ENCODE peak calls at places on chromosomes 11 and 22, in seven cellular contexts. P, D, M, X, T, L and Z are unnamed samples.

GRCh38 chr11:73361953-73362776 is 14.0 kb upstream of the RELT start:
- DNase-seq in T (no peak), L (no peak), X (no peak), M (no peak), D (no peak), P (no peak), Z (no peak)

GRCh38 chr11:74366576-74366975 is 31.7 kb downstream of the PGM2L1 start:
- DNase-seq in P (no peak), T (peak), L (peak), M (no peak), D (no peak), X (no peak), Z (no peak)

GRCh38 chr11:46159694-46160093 is 38.4 kb upstream of the PHF21A start:
- DNase-seq in T (no peak), L (no peak), M (no peak), D (no peak), P (no peak), X (no peak), Z (no peak)

GRCh38 chr11:80432051-80432450 is 991.2 kb upstream of the TENM4 start:
- DNase-seq in X (no peak), P (no peak), M (no peak), L (no peak), T (no peak), D (no peak), Z (no peak)

GRCh38 chr11:97201743-97202612 is 812.2 kb downstream of the JRKL start:
- DNase-seq in P (no peak), D (no peak), L (no peak), T (no peak), M (no peak), X (no peak), Z (peak)

GRCh38 chr22:25347752-25348102 is 128.3 kb downstream of the CRYBB2 start:
- DNase-seq in P (no peak), T (no peak), L (no peak), M (no peak), D (no peak), X (no peak), Z (no peak)

GRCh38 chr11:12867531-12867930 is 141.6 kb upstream of the RASSF10 start:
- DNase-seq in T (no peak), D (no peak), L (no peak), P (no peak), X (no peak), M (no peak), Z (no peak)

GRCh38 chr11:19735512-19735911 is 22.9 kb downstream of the NAV2 start:
- DNase-seq in T (peak), X (no peak), L (peak), M (no peak), D (no peak), P (no peak), Z (no peak)

GRCh38 chr11:125356736-125357292 is 139.3 kb downstream of the FEZ1 start:
- DNase-seq in P (no peak), T (no peak), D (no peak), M (no peak), X (no peak), L (no peak), Z (no peak)

GRCh38 chr11:12746593-12747097 is 72.4 kb downstream of the TEAD1 start:
- DNase-seq in T (peak), P (peak), D (peak), L (peak), M (peak), X (peak), Z (peak)